ENCODE peak calls at places on chromosomes 6 and 20, in five cellular contexts. L, I, S, Y and W are unnamed samples.

GRCh38 chr6:30184417-30185031 is 21.2 kb downstream of the TRIM15 start:
- DNase-seq in L (no peak), I (no peak), S (no peak), Y (no peak), W (no peak)

GRCh38 chr20:2005831-2006426 is 12.1 kb upstream of the PDYN start:
- DNase-seq in L (peak), I (peak), S (peak), Y (peak), W (no peak)

GRCh38 chr6:43634702-43635303 is 837 bp upstream of the MAD2L1BP start:
- DNase-seq in L (no peak), I (no peak), S (no peak), Y (no peak), W (no peak)

GRCh38 chr6:144334150-144334708 is 49.1 kb downstream of the UTRN start:
- DNase-seq in L (no peak), I (no peak), S (peak), Y (peak), W (peak)

GRCh38 chr6:71332012-71332411 is 43.4 kb downstream of the OGFRL1 start:
- DNase-seq in L (no peak), I (peak), S (no peak), Y (no peak), W (no peak)

GRCh38 chr6:105005446-105005845 is 48.5 kb downstream of the LIN28B start:
- DNase-seq in L (no peak), I (no peak), S (no peak), Y (no peak), W (no peak)

GRCh38 chr6:159819932-159820640 is 20.0 kb downstream of the PNLDC1 start:
- DNase-seq in L (no peak), I (no peak), S (peak), Y (peak), W (peak)

GRCh38 chr6:11714116-11714797 is 64.3 kb downstream of the ADTRP start:
- DNase-seq in L (no peak), I (no peak), S (no peak), Y (peak), W (no peak)

GRCh38 chr20:5077761-5078387 is 41.9 kb downstream of the PCNA start:
- DNase-seq in L (no peak), I (no peak), S (no peak), Y (no peak), W (no peak)

GRCh38 chr6:44059359-44060342 is 67.6 kb downstream of the MRPL14 start:
- DNase-seq in L (no peak), I (peak), S (peak), Y (no peak), W (no peak)

GRCh38 chr6:137762168-137763090 is 104.6 kb upstream of the TNFAIP3 start:
- DNase-seq in L (no peak), I (no peak), S (no peak), Y (no peak), W (no peak)

GRCh38 chr6:41503435-41503768 is 42.8 kb upstream of the FOXP4 start:
- DNase-seq in L (no peak), I (no peak), S (no peak), Y (no peak), W (no peak)

GRCh38 chr6:63188828-63189227 is 22.4 kb upstream of the FKBP1C start:
- DNase-seq in L (no peak), I (no peak), S (no peak), Y (no peak), W (no peak)

GRCh38 chr6:37146735-37147157 is 23.2 kb upstream of the PIM1 start:
- DNase-seq in L (no peak), I (no peak), S (no peak), Y (no peak), W (no peak)

GRCh38 chr6:15893556-15894253 is 230.9 kb upstream of the DTNBP1 start:
- DNase-seq in L (peak), I (peak), S (no peak), Y (peak), W (peak)

GRCh38 chr6:146312606-146313005 is 231.0 kb upstream of the RAB32 start:
- DNase-seq in L (no peak), I (no peak), S (no peak), Y (no peak), W (no peak)

GRCh38 chr6:45707188-45707587 is 308.5 kb downstream of the CLIC5 start:
- DNase-seq in L (no peak), I (no peak), S (no peak), Y (no peak), W (no peak)

GRCh38 chr20:37741560-37741959 is 47.7 kb downstream of the CTNNBL1 start:
- DNase-seq in L (no peak), I (no peak), S (no peak), Y (no peak), W (no peak)

GRCh38 chr6:157510329-157511188 is 129.6 kb downstream of the ZDHHC14 start:
- DNase-seq in L (peak), I (no peak), S (no peak), Y (no peak), W (no peak)

GRCh38 chr6:64266351-64266821 is 630.8 kb downstream of the PHF3 start:
- DNase-seq in L (no peak), I (peak), S (no peak), Y (peak), W (no peak)

GRCh38 chr20:48921883-48922867 is 664 bp downstream of the ARFGEF2 start:
- DNase-seq in L (peak), I (peak), S (peak), Y (peak), W (no peak)

GRCh38 chr20:37938181-37938775 is 35.4 kb downstream of the VSTM2L start:
- DNase-seq in L (no peak), I (no peak), S (no peak), Y (no peak), W (no peak)

GRCh38 chr6:158570681-158570962 is 10.7 kb downstream of the TMEM181 start:
- DNase-seq in L (no peak), I (no peak), S (no peak), Y (no peak), W (no peak)

GRCh38 chr20:8414611-8415274 is 282.7 kb downstream of the PLCB1 start:
- DNase-seq in L (no peak), I (peak), S (no peak), Y (no peak), W (no peak)

GRCh38 chr20:17936791-17937687 is 31.6 kb downstream of the SNX5 start:
- DNase-seq in L (peak), I (peak), S (peak), Y (no peak), W (no peak)

GRCh38 chr6:135251964-135252429 is 70.9 kb downstream of the MYB start:
- DNase-seq in L (no peak), I (peak), S (no peak), Y (no peak), W (no peak)

GRCh38 chr6:121951918-121952379 is 447.5 kb upstream of the HSF2 start:
- DNase-seq in L (no peak), I (peak), S (no peak), Y (no peak), W (no peak)

GRCh38 chr6:130776287-130776925 is 50.8 kb upstream of the SMLR1 start:
- DNase-seq in L (no peak), I (no peak), S (no peak), Y (peak), W (peak)

GRCh38 chr6:113317870-113318269 is 539.3 kb upstream of the MARCKS start:
- DNase-seq in L (no peak), I (no peak), S (no peak), Y (no peak), W (no peak)

GRCh38 chr20:47362361-47363219 is 6.1 kb upstream of the ZMYND8 start:
- DNase-seq in L (no peak), I (no peak), S (no peak), Y (no peak), W (no peak)

DNA sequence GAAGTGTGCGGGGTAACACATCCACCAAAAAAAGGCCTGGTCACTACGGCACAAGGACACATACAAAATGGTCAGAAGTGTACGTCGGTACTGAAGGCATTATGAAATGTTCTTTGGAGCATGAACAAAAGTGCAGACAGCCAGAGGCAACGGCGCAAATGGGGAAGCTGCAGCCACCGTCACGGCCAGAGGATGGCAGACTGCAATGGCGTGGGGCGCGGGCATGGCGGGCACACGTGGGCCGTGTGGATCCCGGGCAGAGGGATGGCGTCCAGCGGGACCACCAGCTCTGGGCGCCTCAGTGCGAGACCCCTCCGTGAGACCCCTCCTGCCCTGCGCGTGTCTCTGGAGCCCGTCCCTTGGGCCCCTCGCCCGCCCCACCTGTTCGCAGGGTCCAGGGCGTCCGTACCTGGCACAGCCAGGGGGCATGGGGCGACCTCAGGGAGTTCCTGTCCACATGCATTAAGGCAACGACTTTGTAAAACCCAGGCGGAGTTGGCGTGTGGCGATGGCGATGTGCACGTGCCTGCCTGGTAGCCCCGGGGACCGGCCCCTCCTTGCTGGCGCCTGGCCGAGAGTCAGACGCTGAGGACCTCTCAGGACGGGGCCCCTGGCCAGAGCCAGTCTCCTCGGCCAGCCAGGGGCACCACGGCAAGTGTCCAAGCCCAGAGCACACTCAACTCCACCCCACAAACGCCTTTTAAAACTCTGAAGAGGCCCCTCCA is 39.5 kb upstream of the CHRNA4 start:
- DNase-seq in L (no peak), I (no peak), S (no peak), Y (no peak), W (no peak)
- TF ChIP-seq CTCF in L (no peak), I (no peak), S (no peak), Y (no peak), W (no peak)

GRCh38 chr20:63129991-63130653 is 85.8 kb downstream of the YTHDF1 start:
- DNase-seq in L (peak), I (no peak), S (peak), Y (no peak), W (no peak)
- TF ChIP-seq CTCF in L (peak), I (no peak), S (no peak), Y (no peak), W (no peak)

DNA sequence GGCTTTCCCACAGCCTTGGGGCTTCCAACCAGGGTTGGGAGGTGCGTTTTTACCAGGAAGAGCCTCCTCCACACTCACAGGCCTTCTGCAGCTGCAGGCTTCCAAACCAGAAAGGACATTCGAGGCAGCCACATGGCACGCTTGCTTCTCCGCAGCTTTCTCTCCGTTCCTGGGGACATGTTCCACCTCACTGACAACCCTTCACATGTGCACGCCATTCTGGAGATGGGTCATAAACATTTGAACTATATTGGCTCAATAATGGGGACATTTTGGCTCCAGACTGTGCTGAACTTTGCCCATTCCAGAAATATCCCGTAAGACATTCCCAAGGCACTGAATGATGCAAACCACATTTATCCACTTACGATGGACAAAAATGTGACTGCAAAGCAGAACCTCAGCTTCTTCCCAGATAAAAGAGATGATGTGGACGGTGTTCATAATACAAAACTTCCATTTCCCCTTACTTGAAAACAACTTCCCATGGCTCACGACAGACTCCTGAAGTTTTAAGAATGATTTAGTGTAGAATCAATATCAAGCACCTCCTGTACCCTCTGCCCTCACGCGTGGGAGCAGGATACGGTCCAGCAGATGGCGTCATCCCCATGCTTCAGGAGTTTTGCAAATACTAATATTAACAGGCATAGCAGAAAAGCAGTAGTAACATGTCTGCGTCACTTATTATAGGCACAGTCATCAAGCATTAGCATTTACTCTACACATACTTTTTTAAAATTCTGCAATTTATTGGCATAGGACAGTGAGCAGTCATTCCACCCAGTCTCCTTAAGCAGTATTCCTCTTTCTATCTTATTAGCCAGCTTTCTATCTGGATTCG is 25.4 kb upstream of the FOXF2 start:
- DNase-seq in L (peak), I (no peak), S (no peak), Y (no peak), W (no peak)
- TF ChIP-seq CTCF in L (peak), I (no peak), S (peak), Y (peak), W (peak)

DNA sequence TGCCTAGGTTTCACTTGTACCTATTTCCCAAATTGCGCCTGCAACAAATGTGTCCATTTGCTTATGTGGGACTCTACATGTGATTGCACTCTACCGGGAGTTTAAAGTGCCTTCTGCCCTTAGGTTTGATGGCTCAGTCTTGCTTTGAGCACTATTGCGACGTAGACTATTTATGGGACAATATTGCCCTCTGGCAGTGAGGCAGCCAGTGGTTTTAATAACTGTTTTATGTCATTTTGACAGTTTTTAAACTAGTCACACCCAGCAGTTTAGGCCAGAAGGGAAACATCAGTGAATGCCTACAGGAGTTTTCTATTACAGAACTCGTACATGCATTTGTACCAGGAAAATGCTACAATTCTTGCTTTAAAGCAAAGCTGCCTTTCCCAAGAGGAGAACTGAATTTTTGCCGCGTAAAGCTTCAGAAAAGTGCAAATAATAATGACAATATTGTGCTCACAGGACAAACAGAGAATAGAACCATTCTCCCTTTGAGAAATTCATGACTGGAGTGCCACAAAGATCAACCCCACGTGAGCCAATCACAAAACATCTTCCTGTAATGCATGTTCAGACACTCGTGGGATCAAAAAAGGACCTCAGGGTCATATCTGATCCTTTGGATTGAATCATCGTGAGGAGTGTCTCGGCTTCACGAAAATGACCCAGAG is 813.6 kb downstream of the KIF16B start:
- DNase-seq in L (no peak), I (peak), S (no peak), Y (no peak), W (no peak)
- TF ChIP-seq CTCF in L (no peak), I (no peak), S (no peak), Y (no peak), W (no peak)

GRCh38 chr6:321158-321438 is 28.8 kb downstream of the DUSP22 start:
- DNase-seq in L (no peak), I (no peak), S (no peak), Y (no peak), W (no peak)

GRCh38 chr6:323730-324088 is 31.4 kb downstream of the DUSP22 start:
- DNase-seq in L (no peak), I (no peak), S (no peak), Y (no peak), W (no peak)

GRCh38 chr6:322940-323729 is 30.8 kb downstream of the DUSP22 start:
- DNase-seq in L (no peak), I (no peak), S (no peak), Y (peak), W (peak)

GRCh38 chr6:320351-321157 is 28.3 kb downstream of the DUSP22 start:
- DNase-seq in L (no peak), I (no peak), S (no peak), Y (no peak), W (no peak)

GRCh38 chr6:322205-322930 is 30.1 kb downstream of the DUSP22 start:
- DNase-seq in L (peak), I (no peak), S (no peak), Y (peak), W (no peak)
- TF ChIP-seq CTCF in L (no peak), I (no peak), S (no peak), Y (peak), W (peak)

GRCh38 chr20:23358923-23359572 is 2.9 kb upstream of the GZF1 start:
- DNase-seq in L (no peak), I (no peak), S (no peak), Y (no peak), W (no peak)

GRCh38 chr20:23361108-23361650 is 803 bp upstream of the GZF1 start:
- DNase-seq in L (peak), I (peak), S (no peak), Y (no peak), W (no peak)

GRCh38 chr20:23356203-23356602 is 5.6 kb downstream of the NXT1 start:
- DNase-seq in L (peak), I (no peak), S (no peak), Y (no peak), W (no peak)

GRCh38 chr20:23358563-23358906 is 3.4 kb upstream of the GZF1 start:
- DNase-seq in L (no peak), I (no peak), S (no peak), Y (no peak), W (no peak)

DNA sequence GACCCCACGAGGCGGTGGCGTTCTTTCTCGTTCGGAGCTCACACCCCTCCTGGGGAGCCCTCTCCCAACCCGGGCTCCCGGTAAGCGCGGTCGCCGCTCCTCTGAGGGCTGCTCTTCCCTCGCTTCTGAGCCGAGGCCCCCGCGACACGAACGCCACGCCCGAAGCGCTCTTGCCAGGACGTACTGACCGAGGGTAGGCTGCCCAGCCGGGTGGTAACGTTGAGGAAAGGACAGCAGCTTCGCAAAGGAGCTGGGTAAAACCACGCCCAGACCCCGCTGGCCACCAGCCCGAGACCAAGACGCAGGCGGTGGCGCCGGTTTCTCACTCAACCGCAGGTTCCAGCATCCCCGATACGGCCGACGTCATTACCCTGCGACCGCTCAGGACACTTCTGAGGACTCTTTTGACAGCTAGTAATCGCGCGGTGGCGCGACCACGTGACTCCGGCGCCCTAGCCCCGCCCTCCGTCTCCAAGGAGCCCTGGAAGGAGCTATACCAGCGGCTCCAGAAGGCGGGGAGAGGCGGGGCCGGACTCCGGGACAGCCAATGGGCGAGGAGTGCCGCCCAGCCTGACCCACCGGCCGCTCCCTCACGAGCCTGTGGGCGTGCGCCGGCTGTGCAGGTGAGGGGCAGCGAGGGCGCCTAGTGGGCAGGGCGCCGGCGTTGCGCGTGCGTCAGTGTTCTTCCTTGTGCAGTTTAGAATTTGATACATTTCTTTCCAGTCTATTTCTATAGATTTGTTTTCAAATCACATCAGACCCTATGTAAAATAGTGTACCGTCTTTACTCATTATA is 4.0 kb upstream of the GZF1 start:
- DNase-seq in L (peak), I (peak), S (peak), Y (peak), W (peak)
- TF ChIP-seq CTCF in L (no peak), I (no peak), S (peak), Y (no peak), W (no peak)